ENCODE peak calls at places on chromosome 18, in seven cellular contexts. K is mammary epithelial cell, R is fibroblast of lung, B is astrocyte, L is hepatocyte, D is HCT116, H is endothelial cell of umbilical vein. A is an unnamed sample.

GRCh38 chr18:57710226-57710625 is 88.6 kb upstream of the NARS1 start:
- DNase-seq in B (no peak), R (no peak), D (no peak), L (no peak), H (no peak), K (no peak), A (no peak)

GRCh38 chr18:76972241-76972640 is 149.9 kb downstream of the ZNF236 start:
- DNase-seq in R (no peak), L (no peak), D (no peak), K (peak), H (no peak), B (no peak), A (no peak)

GRCh38 chr18:26747131-26747475 is 118.4 kb downstream of the AQP4 start:
- DNase-seq in L (no peak), B (no peak), H (no peak), D (no peak), K (peak), R (peak), A (no peak)

GRCh38 chr18:76941284-76941683 is 118.9 kb downstream of the ZNF236 start:
- DNase-seq in H (no peak), D (no peak), R (no peak), L (no peak), B (no peak), K (no peak), A (no peak)

GRCh38 chr18:52701219-52701935 is 361.4 kb downstream of the DCC start:
- DNase-seq in H (no peak), R (no peak), D (no peak), B (no peak), L (no peak), K (no peak), A (no peak)

GRCh38 chr18:59777636-59778035 is 80.4 kb upstream of the CCBE1 start:
- DNase-seq in L (no peak), H (no peak), K (no peak), B (no peak), R (no peak), D (no peak), A (no peak)

GRCh38 chr18:9876867-9877654 is 8.7 kb upstream of the TXNDC2 start:
- DNase-seq in R (peak), L (peak), B (peak), H (peak), K (peak), D (peak), A (no peak)

GRCh38 chr18:3970929-3971328 is 484.2 kb downstream of the DLGAP1 start:
- DNase-seq in K (no peak), H (no peak), L (peak), R (no peak), D (no peak), B (no peak), A (peak)

GRCh38 chr18:56248613-56249235 is 389.7 kb downstream of the TXNL1 start:
- DNase-seq in R (no peak), L (no peak), D (no peak), B (no peak), H (no peak), K (no peak), A (peak)

GRCh38 chr18:74468547-74469014 is 11.5 kb upstream of the DIPK1C start:
- DNase-seq in R (no peak), D (no peak), L (no peak), K (peak), B (peak), H (peak), A (no peak)

GRCh38 chr18:75492897-75493296 is 65.4 kb upstream of the SMIM21 start:
- DNase-seq in H (no peak), K (no peak), L (no peak), B (peak), R (no peak), D (no peak), A (no peak)

GRCh38 chr18:73879328-73879727 is 268.3 kb downstream of the FBXO15 start:
- DNase-seq in B (peak), K (no peak), H (no peak), D (no peak), R (no peak), L (no peak), A (no peak)

GRCh38 chr18:50610349-50610748 is 50.5 kb downstream of the MAPK4 start:
- DNase-seq in K (no peak), H (no peak), L (no peak), B (no peak), D (no peak), R (no peak), A (peak)

GRCh38 chr18:75115514-75115913 is 93.4 kb downstream of the PTGR3 start:
- DNase-seq in D (no peak), R (no peak), B (no peak), K (no peak), L (no peak), H (no peak), A (no peak)

GRCh38 chr18:74216661-74217110 is 68.4 kb downstream of the TIMM21 start:
- DNase-seq in K (no peak), L (no peak), H (no peak), B (no peak), R (no peak), D (no peak), A (no peak)

GRCh38 chr18:3217930-3218647 is 1.7 kb downstream of the MYOM1 start:
- DNase-seq in R (peak), B (no peak), K (no peak), D (no peak), L (peak), H (no peak), A (no peak)

GRCh38 chr18:4405965-4406364 is 49.1 kb downstream of the DLGAP1 start:
- DNase-seq in H (no peak), R (no peak), D (no peak), B (no peak), K (no peak), L (no peak), A (no peak)

GRCh38 chr18:33560686-33561370 is 17.2 kb upstream of the ASXL3 start:
- DNase-seq in D (no peak), K (peak), R (peak), L (peak), B (peak), H (no peak), A (no peak)

GRCh38 chr18:37450434-37451133 is 115.0 kb downstream of the CELF4 start:
- DNase-seq in R (peak), L (peak), B (no peak), D (no peak), K (no peak), H (no peak), A (no peak)

GRCh38 chr18:72652990-72653593 is 109.0 kb upstream of the CBLN2 start:
- DNase-seq in D (no peak), K (peak), B (no peak), H (peak), R (no peak), L (peak), A (peak)

GRCh38 chr18:37210781-37211180 is 354.8 kb downstream of the CELF4 start:
- DNase-seq in K (no peak), R (no peak), L (no peak), B (no peak), H (no peak), D (no peak), A (no peak)

GRCh38 chr18:56702946-56703345 is 51.8 kb downstream of the WDR7 start:
- DNase-seq in D (peak), L (peak), B (peak), K (peak), H (peak), R (peak), A (peak)

GRCh38 chr18:2846241-2846637 is 567 bp upstream of the EMILIN2 start:
- DNase-seq in L (peak), R (peak), K (no peak), H (peak), B (no peak), D (no peak), A (no peak)

GRCh38 chr18:70464343-70465114 is 175.7 kb downstream of the SOCS6 start:
- DNase-seq in K (peak), H (peak), D (peak), B (peak), R (peak), L (peak), A (no peak)

GRCh38 chr18:40582105-40582504 is 1372.9 kb upstream of the PIK3C3 start:
- DNase-seq in B (no peak), D (no peak), R (no peak), H (no peak), K (no peak), L (no peak), A (no peak)

GRCh38 chr18:11689972-11690570 is 1.0 kb downstream of the GNAL start:
- DNase-seq in L (no peak), K (peak), B (no peak), D (no peak), H (no peak), R (peak), A (no peak)

GRCh38 chr18:61850756-61851155 is 42.1 kb downstream of the RNF152 start:
- DNase-seq in B (no peak), K (no peak), D (no peak), R (no peak), L (no peak), H (no peak), A (no peak)

GRCh38 chr18:65468881-65469280 is 281.9 kb upstream of the CDH7 start:
- DNase-seq in L (no peak), H (no peak), K (no peak), R (no peak), B (no peak), D (no peak), A (no peak)

GRCh38 chr18:811192-812122 is 585 bp downstream of the YES1 start:
- DNase-seq in K (peak), D (no peak), L (peak), H (peak), R (peak), B (no peak), A (no peak)

GRCh38 chr18:74509856-74510769 is 13.9 kb downstream of the CNDP2 start:
- DNase-seq in B (no peak), K (no peak), L (no peak), D (no peak), H (no peak), R (no peak), A (no peak)

GRCh38 chr18:21433436-21433835 is 167.1 kb downstream of the ESCO1 start:
- DNase-seq in D (no peak), K (peak), H (no peak), R (no peak), L (no peak), B (no peak), A (no peak)

GRCh38 chr18:67266246-67266570 is 250.3 kb downstream of the DSEL start:
- DNase-seq in K (no peak), R (no peak), D (no peak), L (no peak), B (no peak), H (no peak), A (no peak)

GRCh38 chr18:54240629-54241107 is 16.2 kb upstream of the MBD2 start:
- DNase-seq in K (peak), R (peak), D (no peak), H (no peak), B (no peak), L (no peak), A (no peak)

GRCh38 chr18:46891742-46892214 is 25.5 kb downstream of the PIAS2 start:
- DNase-seq in D (no peak), B (no peak), H (no peak), K (no peak), L (no peak), R (no peak), A (no peak)

GRCh38 chr18:51890762-51891161 is 449.2 kb upstream of the DCC start:
- DNase-seq in H (no peak), L (peak), R (no peak), B (peak), D (no peak), K (peak), A (no peak)

GRCh38 chr18:3262234-3263171 is 570 bp downstream of the MYL12B start:
- DNase-seq in K (peak), L (peak), H (peak), D (no peak), R (no peak), B (peak), A (peak)

GRCh38 chr18:46199515-46200147 is 95.4 kb downstream of the HAUS1 start:
- DNase-seq in K (no peak), D (peak), H (peak), L (peak), R (peak), B (peak), A (no peak)

GRCh38 chr18:36046898-36047297 is 20.5 kb downstream of the RPRD1A start:
- DNase-seq in D (no peak), L (no peak), H (no peak), R (no peak), B (no peak), K (no peak), A (no peak)
- H2AFZ ChIP-seq in D (no peak), L (no peak), H (no peak), R (no peak), B (no peak), K (no peak), A (no peak)

GRCh38 chr18:22505136-22505535 is 87.4 kb upstream of the CTAGE1 start:
- DNase-seq in K (no peak), D (no peak), H (peak), R (peak), L (no peak), B (peak), A (no peak)
- H2AFZ ChIP-seq in K (no peak), D (no peak), H (no peak), R (no peak), L (no peak), B (no peak), A (no peak)

DNA sequence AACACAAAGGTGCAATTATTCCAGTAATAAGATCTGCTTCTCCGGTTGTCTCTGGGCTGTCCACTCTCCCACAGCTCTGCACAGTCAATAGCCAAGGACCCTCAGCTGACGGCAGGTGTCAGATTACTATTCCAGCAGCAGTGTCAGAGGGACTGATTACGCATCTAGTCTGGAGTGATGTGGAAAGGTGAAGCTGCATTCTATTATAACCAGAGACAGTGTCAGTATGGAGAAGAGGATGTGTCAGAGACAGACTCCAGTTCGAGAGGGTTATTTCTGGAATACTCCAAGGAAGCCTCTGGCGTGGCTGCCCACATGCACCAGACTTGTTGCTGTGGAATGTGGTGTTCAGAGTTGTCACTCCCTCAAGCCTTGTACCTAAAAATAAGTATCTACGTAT is 163.6 kb upstream of the TMEM200C start:
- DNase-seq in D (no peak), B (peak), K (no peak), H (no peak), L (peak), R (peak), A (no peak)
- H2AFZ ChIP-seq in D (no peak), B (peak), K (no peak), H (no peak), L (no peak), R (no peak), A (no peak)

GRCh38 chr18:48418000-48418399 is 8.8 kb upstream of the ZBTB7C start:
- DNase-seq in D (no peak), L (no peak), B (no peak), K (no peak), H (no peak), R (no peak), A (no peak)
- H2AFZ ChIP-seq in D (no peak), L (no peak), B (no peak), K (no peak), H (no peak), R (no peak), A (no peak)

GRCh38 chr18:8841781-8842485 is 136.6 kb downstream of the MTCL1 start:
- DNase-seq in L (no peak), K (peak), R (no peak), D (no peak), H (no peak), B (peak), A (no peak)
- H2AFZ ChIP-seq in L (no peak), K (peak), R (no peak), D (no peak), H (no peak), B (no peak), A (no peak)

DNA sequence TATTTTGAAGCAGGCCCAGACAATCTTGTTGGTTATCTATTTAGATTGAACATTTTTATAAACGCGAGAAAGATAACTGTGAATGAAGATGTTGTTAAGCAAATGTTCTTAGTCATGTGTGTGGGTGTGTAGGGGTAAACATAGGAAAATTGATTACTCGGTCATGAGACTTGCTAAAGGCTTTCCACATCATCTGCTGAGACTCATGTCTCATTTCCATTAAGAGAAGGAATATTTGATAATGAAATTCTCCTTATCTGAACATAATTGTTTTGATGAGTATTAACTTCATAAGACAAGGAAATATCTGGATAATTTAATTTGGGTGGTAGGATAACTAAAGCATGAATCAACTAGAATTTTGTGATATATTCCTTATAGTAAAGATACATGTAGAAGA is 19.7 kb downstream of the CCDC102B start:
- DNase-seq in D (no peak), R (peak), K (no peak), L (no peak), B (peak), H (no peak), A (no peak)
- H2AFZ ChIP-seq in D (no peak), R (no peak), K (no peak), L (no peak), B (no peak), H (no peak), A (no peak)

GRCh38 chr18:24659837-24660720 is 199.6 kb downstream of the HRH4 start:
- DNase-seq in B (no peak), L (no peak), H (peak), R (peak), K (peak), D (no peak), A (no peak)
- H2AFZ ChIP-seq in B (no peak), L (no peak), H (peak), R (peak), K (peak), D (no peak), A (no peak)

GRCh38 chr18:63159590-63159989 is 160.0 kb downstream of the BCL2 start:
- DNase-seq in K (no peak), D (no peak), B (no peak), R (no peak), L (no peak), H (no peak), A (no peak)
- H2AFZ ChIP-seq in K (no peak), D (no peak), B (no peak), R (no peak), L (no peak), H (no peak), A (no peak)

A was measured in Karpas-422.